ENCODE peak calls at places on chromosomes 4 and X, in seven cellular contexts. H is T-helper 1 cell, Q is T-helper 2 cell, D is activated gamma-delta T cell, Z is occipital lobe, K is COR-L47, U is GM13977. A is an unnamed sample.

GRCh38 chr4:120830204-120830603 is 92.3 kb downstream of the PRDM5 start:
- DNase-seq in H (no peak), Q (no peak), D (no peak), Z (no peak), K (no peak), U (no peak), A (no peak)

GRCh38 chr4:92304073-92304472 is 307 bp downstream of the GRID2 start:
- DNase-seq in H (no peak), Q (no peak), D (no peak), Z (no peak), K (no peak), U (peak), A (no peak)

GRCh38 chr4:7763788-7764187 is 175.9 kb downstream of the AFAP1 start:
- DNase-seq in H (no peak), Q (no peak), D (no peak), Z (no peak), K (no peak), U (no peak), A (no peak)

GRCh38 chr4:171947389-171947788 is 134.2 kb downstream of the GALNTL6 start:
- DNase-seq in H (no peak), Q (no peak), D (no peak), Z (no peak), K (no peak), U (no peak), A (no peak)

GRCh38 chr4:3827616-3828492 is 61.7 kb downstream of the ADRA2C start:
- DNase-seq in H (no peak), Q (no peak), D (no peak), Z (peak), K (peak), U (no peak), A (no peak)

GRCh38 chr4:155799794-155800123 is 40.9 kb downstream of the GUCY1B1 start:
- DNase-seq in H (no peak), Q (no peak), D (no peak), Z (no peak), K (no peak), U (no peak), A (no peak)

GRCh38 chrX:132181364-132181763 is 37.9 kb downstream of the RAP2C start:
- DNase-seq in H (no peak), Q (no peak), D (no peak), Z (no peak), K (no peak), U (no peak), A (no peak)

GRCh38 chr4:25500626-25501318 is 123.7 kb downstream of the ANAPC4 start:
- DNase-seq in H (no peak), Q (no peak), D (no peak), Z (no peak), K (peak), U (no peak), A (no peak)

GRCh38 chr4:114692958-114693357 is 94.4 kb downstream of the UGT8 start:
- DNase-seq in H (no peak), Q (no peak), D (no peak), Z (no peak), K (no peak), U (no peak), A (no peak)

GRCh38 chr4:110540606-110541440 is 64.9 kb downstream of the ENPEP start:
- DNase-seq in H (no peak), Q (no peak), D (no peak), Z (no peak), K (no peak), U (no peak), A (peak)

GRCh38 chr4:148926861-148927260 is 484.6 kb upstream of the NR3C2 start:
- DNase-seq in H (no peak), Q (no peak), D (no peak), Z (no peak), K (peak), U (no peak), A (no peak)

GRCh38 chrX:97685753-97686152 is 802.0 kb downstream of the RPA4 start:
- DNase-seq in H (peak), Q (no peak), D (no peak), Z (no peak), K (peak), U (peak), A (peak)

GRCh38 chr4:100848865-100849264 is 331.0 kb upstream of the EMCN start:
- DNase-seq in H (no peak), Q (no peak), D (no peak), Z (no peak), K (peak), U (no peak), A (peak)

GRCh38 chrX:49659771-49660170 is 36.0 kb downstream of the PAGE1 start:
- DNase-seq in H (no peak), Q (no peak), D (no peak), Z (no peak), K (no peak), U (no peak), A (no peak)

GRCh38 chrX:110407910-110408545 is 49.4 kb downstream of the RTL9 start:
- DNase-seq in H (peak), Q (peak), D (no peak), Z (no peak), K (peak), U (peak), A (peak)

GRCh38 chr4:91116861-91117260 is 989.7 kb downstream of the CCSER1 start:
- DNase-seq in H (no peak), Q (no peak), D (no peak), Z (no peak), K (no peak), U (peak), A (peak)

GRCh38 chrX:54933150-54933826 is 12.7 kb downstream of the TRO start:
- DNase-seq in H (no peak), Q (no peak), D (no peak), Z (no peak), K (no peak), U (no peak), A (no peak)

A was measured in RKO.